ENCODE peak calls at places on chromosomes 6 and 20, in eight cellular contexts. One of them, this sample, is unnamed.

GRCh38 chr20:9500121-9500911 is 14.1 kb upstream of the LAMP5 start:
- DNase-seq in C1 segment of cervical spinal cord: no peak
- DNase-seq in stimulated activated CD4-positive, alpha-beta T cell treated with anti-CD3 and anti-CD28 coated beads, Interleukin-1b, Interleukin-23, amount 100 ng/mL, for 1 hour: no peak
- DNase-seq in GM23248: no peak
- DNase-seq in left kidney: peak
- DNase-seq in posterior cingulate gyrus: peak
- DNase-seq in NAMALWA: peak
- DNase-seq in amniotic stem cell: no peak
- DNase-seq in this sample: no peak

GRCh38 chr20:17875106-17875980 is 93.3 kb downstream of the SNX5 start:
- DNase-seq in posterior cingulate gyrus: peak
- DNase-seq in stimulated activated CD4-positive, alpha-beta T cell treated with anti-CD3 and anti-CD28 coated beads, Interleukin-1b, Interleukin-23, amount 100 ng/mL, for 1 hour: no peak
- DNase-seq in GM23248: peak
- DNase-seq in C1 segment of cervical spinal cord: peak
- DNase-seq in amniotic stem cell: no peak
- DNase-seq in NAMALWA: no peak
- DNase-seq in left kidney: peak
- DNase-seq in this sample: no peak

GRCh38 chr6:37110455-37111155 is 59.3 kb upstream of the PIM1 start:
- DNase-seq in left kidney: no peak
- DNase-seq in GM23248: peak
- DNase-seq in stimulated activated CD4-positive, alpha-beta T cell treated with anti-CD3 and anti-CD28 coated beads, Interleukin-1b, Interleukin-23, amount 100 ng/mL, for 1 hour: no peak
- DNase-seq in amniotic stem cell: no peak
- DNase-seq in C1 segment of cervical spinal cord: no peak
- DNase-seq in posterior cingulate gyrus: no peak
- DNase-seq in NAMALWA: no peak
- DNase-seq in this sample: no peak

GRCh38 chr6:105726902-105727655 is 324.2 kb upstream of the PREP start:
- DNase-seq in NAMALWA: no peak
- DNase-seq in GM23248: peak
- DNase-seq in posterior cingulate gyrus: no peak
- DNase-seq in stimulated activated CD4-positive, alpha-beta T cell treated with anti-CD3 and anti-CD28 coated beads, Interleukin-1b, Interleukin-23, amount 100 ng/mL, for 1 hour: no peak
- DNase-seq in left kidney: no peak
- DNase-seq in amniotic stem cell: no peak
- DNase-seq in C1 segment of cervical spinal cord: no peak
- DNase-seq in this sample: no peak

GRCh38 chr20:50283922-50284810 is 93.5 kb downstream of the CEBPB start:
- DNase-seq in GM23248: peak
- DNase-seq in left kidney: no peak
- DNase-seq in NAMALWA: peak
- DNase-seq in posterior cingulate gyrus: no peak
- DNase-seq in stimulated activated CD4-positive, alpha-beta T cell treated with anti-CD3 and anti-CD28 coated beads, Interleukin-1b, Interleukin-23, amount 100 ng/mL, for 1 hour: no peak
- DNase-seq in C1 segment of cervical spinal cord: no peak
- DNase-seq in amniotic stem cell: no peak
- DNase-seq in this sample: no peak

GRCh38 chr20:51554538-51555165 is 12.1 kb upstream of the NFATC2 start:
- DNase-seq in NAMALWA: no peak
- DNase-seq in stimulated activated CD4-positive, alpha-beta T cell treated with anti-CD3 and anti-CD28 coated beads, Interleukin-1b, Interleukin-23, amount 100 ng/mL, for 1 hour: no peak
- DNase-seq in amniotic stem cell: no peak
- DNase-seq in GM23248: peak
- DNase-seq in C1 segment of cervical spinal cord: no peak
- DNase-seq in posterior cingulate gyrus: no peak
- DNase-seq in left kidney: no peak
- DNase-seq in this sample: no peak

GRCh38 chr6:13486679-13487121 is 700 bp downstream of the GFOD1 start:
- DNase-seq in GM23248: peak
- DNase-seq in posterior cingulate gyrus: peak
- DNase-seq in amniotic stem cell: no peak
- DNase-seq in stimulated activated CD4-positive, alpha-beta T cell treated with anti-CD3 and anti-CD28 coated beads, Interleukin-1b, Interleukin-23, amount 100 ng/mL, for 1 hour: peak
- DNase-seq in C1 segment of cervical spinal cord: peak
- DNase-seq in NAMALWA: peak
- DNase-seq in left kidney: peak
- DNase-seq in this sample: no peak

GRCh38 chr20:50513169-50514034 is 3.2 kb downstream of the PTPN1 start:
- DNase-seq in amniotic stem cell: no peak
- DNase-seq in left kidney: peak
- DNase-seq in C1 segment of cervical spinal cord: no peak
- DNase-seq in posterior cingulate gyrus: no peak
- DNase-seq in NAMALWA: no peak
- DNase-seq in GM23248: peak
- DNase-seq in stimulated activated CD4-positive, alpha-beta T cell treated with anti-CD3 and anti-CD28 coated beads, Interleukin-1b, Interleukin-23, amount 100 ng/mL, for 1 hour: no peak
- DNase-seq in this sample: no peak

GRCh38 chr20:34527016-34527415 is 10.8 kb downstream of the DYNLRB1 start:
- DNase-seq in C1 segment of cervical spinal cord: no peak
- DNase-seq in stimulated activated CD4-positive, alpha-beta T cell treated with anti-CD3 and anti-CD28 coated beads, Interleukin-1b, Interleukin-23, amount 100 ng/mL, for 1 hour: no peak
- DNase-seq in posterior cingulate gyrus: no peak
- DNase-seq in amniotic stem cell: no peak
- DNase-seq in GM23248: no peak
- DNase-seq in NAMALWA: no peak
- DNase-seq in left kidney: no peak
- DNase-seq in this sample: no peak

GRCh38 chr6:87078983-87079616 is 15.8 kb downstream of the CGA start:
- DNase-seq in posterior cingulate gyrus: peak
- DNase-seq in NAMALWA: peak
- DNase-seq in stimulated activated CD4-positive, alpha-beta T cell treated with anti-CD3 and anti-CD28 coated beads, Interleukin-1b, Interleukin-23, amount 100 ng/mL, for 1 hour: peak
- DNase-seq in GM23248: peak
- DNase-seq in C1 segment of cervical spinal cord: no peak
- DNase-seq in amniotic stem cell: peak
- DNase-seq in left kidney: peak
- DNase-seq in this sample: peak

GRCh38 chr6:130872250-130873095 is 45.3 kb downstream of the SMLR1 start:
- DNase-seq in amniotic stem cell: peak
- DNase-seq in stimulated activated CD4-positive, alpha-beta T cell treated with anti-CD3 and anti-CD28 coated beads, Interleukin-1b, Interleukin-23, amount 100 ng/mL, for 1 hour: peak
- DNase-seq in GM23248: peak
- DNase-seq in NAMALWA: peak
- DNase-seq in left kidney: peak
- DNase-seq in C1 segment of cervical spinal cord: no peak
- DNase-seq in posterior cingulate gyrus: peak
- DNase-seq in this sample: no peak

GRCh38 chr20:43976577-43976976 is 61.9 kb downstream of the TOX2 start:
- DNase-seq in NAMALWA: no peak
- DNase-seq in stimulated activated CD4-positive, alpha-beta T cell treated with anti-CD3 and anti-CD28 coated beads, Interleukin-1b, Interleukin-23, amount 100 ng/mL, for 1 hour: no peak
- DNase-seq in posterior cingulate gyrus: no peak
- DNase-seq in GM23248: no peak
- DNase-seq in C1 segment of cervical spinal cord: no peak
- DNase-seq in left kidney: no peak
- DNase-seq in amniotic stem cell: no peak
- DNase-seq in this sample: no peak

GRCh38 chr6:43125119-43125518 is 46.0 kb upstream of the SRF start:
- DNase-seq in NAMALWA: no peak
- DNase-seq in GM23248: peak
- DNase-seq in amniotic stem cell: no peak
- DNase-seq in stimulated activated CD4-positive, alpha-beta T cell treated with anti-CD3 and anti-CD28 coated beads, Interleukin-1b, Interleukin-23, amount 100 ng/mL, for 1 hour: no peak
- DNase-seq in left kidney: peak
- DNase-seq in posterior cingulate gyrus: peak
- DNase-seq in C1 segment of cervical spinal cord: no peak
- DNase-seq in this sample: no peak

This sample was measured in cerebellar nuclear complex.